ENCODE peak calls at places on chromosomes 13 and 19, in ten cellular contexts. U is NCI-H345; V is activated CD4-positive, alpha-beta T cell treated with anti-CD3 and anti-CD28 coated beads for 48 hours; L is GOT3; P is mucosa of gallbladder; W is NCI-H1105; G is smooth muscle cell of the brain vasculature; O is NCI-H1694; I is astrocyte of the cerebellum; Q is stimulated activated CD4-positive, alpha-beta T cell treated with anti-CD3 and anti-CD28 coated beads, Interleukin-12 subunit alpha, Interleukin-12 subunit beta, amount 100 ng/mL, for 48 hours. R is an unnamed sample.

GRCh38 chr13:84574851-84575250 is 692.6 kb upstream of the SLITRK1 start:
- DNase-seq in U (no peak), V (no peak), L (no peak), P (no peak), W (no peak), G (no peak), O (no peak), I (peak; percentile 15), Q (no peak), R (no peak)

GRCh38 chr19:6531956-6532243 is 1.1 kb downstream of the TNFSF9 start:
- DNase-seq in U (no peak), V (no peak), L (no peak), P (no peak), W (no peak), G (no peak), O (no peak), I (no peak), Q (no peak), R (no peak)

GRCh38 chr19:3852614-3853254 is 16.1 kb downstream of the ZFR2 start:
- DNase-seq in U (peak; percentile 23), V (peak; percentile 16), L (no peak), P (peak; percentile 17), W (no peak), G (peak; percentile 29), O (peak; percentile 6), I (peak; percentile 57), Q (no peak), R (no peak)

GRCh38 chr19:11227201-11227886 is 12.1 kb upstream of the ANGPTL8 start:
- DNase-seq in U (no peak), V (peak; percentile 54), L (no peak), P (no peak), W (no peak), G (no peak), O (no peak), I (no peak), Q (peak; percentile 14), R (no peak)

GRCh38 chr13:71219671-71220070 is 647.3 kb downstream of the DACH1 start:
- DNase-seq in U (no peak), V (no peak), L (no peak), P (no peak), W (no peak), G (no peak), O (no peak), I (no peak), Q (no peak), R (no peak)

GRCh38 chr13:40664100-40665060 is 2.1 kb downstream of the FOXO1 start:
- DNase-seq in U (no peak), V (peak; percentile 83), L (no peak), P (peak; percentile 72), W (no peak), G (no peak), O (no peak), I (no peak), Q (peak; percentile 64), R (peak; percentile 29)

GRCh38 chr13:105991622-105992254 is 543.7 kb downstream of the EFNB2 start:
- DNase-seq in U (no peak), V (no peak), L (no peak), P (peak; percentile 12), W (no peak), G (peak; percentile 32), O (peak; percentile 79), I (peak; percentile 44), Q (no peak), R (peak; percentile 26)

GRCh38 chr19:13613447-13613846 is 107.2 kb upstream of the CACNA1A start:
- DNase-seq in U (peak; percentile 86), V (no peak), L (no peak), P (no peak), W (peak; percentile 40), G (no peak), O (no peak), I (no peak), Q (no peak), R (no peak)

GRCh38 chr13:19890030-19890429 is 26.6 kb upstream of the ZMYM5 start:
- DNase-seq in U (no peak), V (no peak), L (no peak), P (no peak), W (no peak), G (no peak), O (no peak), I (no peak), Q (no peak), R (no peak)

GRCh38 chr19:46731007-46731501 is 14.1 kb upstream of the PRKD2 start:
- DNase-seq in U (no peak), V (no peak), L (no peak), P (no peak), W (no peak), G (peak; percentile 70), O (no peak), I (peak; percentile 86), Q (no peak), R (no peak)

GRCh38 chr13:51971520-51972426 is 39.5 kb downstream of the ATP7B start:
- DNase-seq in U (peak; percentile 22), V (no peak), L (no peak), P (no peak), W (no peak), G (no peak), O (no peak), I (no peak), Q (no peak), R (no peak)

GRCh38 chr19:3556978-3557460 is 367 bp downstream of the MFSD12 start:
- DNase-seq in U (peak; percentile 28), V (peak; percentile 72), L (no peak), P (no peak), W (no peak), G (no peak), O (no peak), I (no peak), Q (no peak), R (no peak)

GRCh38 chr19:18021121-18021755 is 13.3 kb downstream of the ARRDC2 start:
- DNase-seq in U (no peak), V (peak; percentile 59), L (no peak), P (peak; percentile 91), W (no peak), G (peak; percentile 75), O (no peak), I (peak; percentile 42), Q (no peak), R (no peak)

GRCh38 chr19:51194527-51195315 is 30.2 kb upstream of the CD33 start:
- DNase-seq in U (no peak), V (no peak), L (no peak), P (no peak), W (no peak), G (no peak), O (no peak), I (no peak), Q (no peak), R (no peak)

GRCh38 chr13:112637017-112637801 is 49.3 kb upstream of the TUBGCP3 start:
- DNase-seq in U (no peak), V (no peak), L (no peak), P (no peak), W (no peak), G (no peak), O (no peak), I (no peak), Q (no peak), R (no peak)

GRCh38 chr19:50921391-50922315 is 10.5 kb upstream of the KLK4 start:
- DNase-seq in U (peak; percentile 42), V (no peak), L (no peak), P (no peak), W (no peak), G (no peak), O (no peak), I (no peak), Q (no peak), R (no peak)

GRCh38 chr13:27972619-27972877 is 3.4 kb upstream of the CDX2 start:
- DNase-seq in U (no peak), V (no peak), L (no peak), P (no peak), W (no peak), G (no peak), O (no peak), I (no peak), Q (no peak), R (no peak)

GRCh38 chr19:39389621-39390414 is 1.1 kb downstream of the PAF1 start:
- DNase-seq in U (no peak), V (no peak), L (no peak), P (no peak), W (no peak), G (no peak), O (no peak), I (no peak), Q (no peak), R (no peak)

GRCh38 chr19:33311326-33311682 is 9.0 kb upstream of the CEBPA start:
- DNase-seq in U (no peak), V (peak; percentile 31), L (no peak), P (no peak), W (no peak), G (no peak), O (no peak), I (no peak), Q (no peak), R (no peak)

GRCh38 chr13:31909889-31910551 is 121.6 kb upstream of the FRY start:
- DNase-seq in U (peak; percentile 34), V (peak; percentile 54), L (no peak), P (peak; percentile 63), W (peak; percentile 19), G (peak; percentile 31), O (peak; percentile 67), I (peak; percentile 54), Q (no peak), R (peak; percentile 50)

R was measured in NCI-H446 treated with DMSO at 0.1 percent for 48 hours.